ENCODE peak calls at places on chromosome 10, in ten cellular contexts. N is CD8-positive, alpha-beta T cell; H is tibial nerve; U is psoas muscle; Q is vagina; P is lower leg skin; A is spleen; Y is HL-60; T is HFF-Myc; E is transverse colon. L is an unnamed sample.

GRCh38 chr10:79299397-79300370 is 47.6 kb upstream of the PPIF start:
- DNase-seq in N (no peak), H (no peak), U (no peak), Q (no peak), P (no peak), A (no peak), Y (no peak), T (no peak), E (no peak), L (no peak)

GRCh38 chr10:124523301-124523871 is 61.8 kb downstream of the LHPP start:
- DNase-seq in N (no peak), H (no peak), U (peak), Q (no peak), P (no peak), A (peak), Y (no peak), T (no peak), E (peak), L (no peak)

GRCh38 chr10:16116404-16117304 is 256.3 kb upstream of the MINDY3 start:
- DNase-seq in N (no peak), H (no peak), U (no peak), Q (no peak), P (peak), A (no peak), Y (no peak), T (no peak), E (no peak), L (peak)

GRCh38 chr10:129963831-129964501 is at the start of gene EBF3:
- DNase-seq in N (no peak), H (peak), U (peak), Q (peak), P (peak), A (peak), Y (no peak), T (no peak), E (peak), L (peak)

GRCh38 chr10:127563718-127564553 is 14.8 kb downstream of the NPS start:
- DNase-seq in N (no peak), H (no peak), U (no peak), Q (no peak), P (no peak), A (no peak), Y (no peak), T (no peak), E (peak), L (peak)

GRCh38 chr10:51879238-51879637 is 179.8 kb upstream of the CSTF2T start:
- DNase-seq in N (no peak), H (no peak), U (no peak), Q (no peak), P (peak), A (no peak), Y (no peak), T (peak), E (no peak), L (peak)

GRCh38 chr10:80158598-80159127 is 26.1 kb downstream of the PLAC9 start:
- DNase-seq in N (no peak), H (peak), U (peak), Q (no peak), P (peak), A (peak), Y (peak), T (peak), E (peak), L (peak)

GRCh38 chr10:43393606-43394360 is 15.2 kb downstream of the HNRNPF start:
- DNase-seq in N (no peak), H (no peak), U (no peak), Q (no peak), P (no peak), A (peak), Y (peak), T (no peak), E (no peak), L (no peak)

GRCh38 chr10:94725871-94726270 is 36.6 kb upstream of the CYP2C19 start:
- DNase-seq in N (no peak), H (no peak), U (no peak), Q (no peak), P (no peak), A (no peak), Y (no peak), T (no peak), E (no peak), L (peak)

GRCh38 chr10:97056003-97056630 is 129.6 kb downstream of the SLIT1 start:
- DNase-seq in N (no peak), H (no peak), U (no peak), Q (no peak), P (no peak), A (peak), Y (no peak), T (no peak), E (no peak), L (no peak)

GRCh38 chr10:77925795-77926565 is 575 bp downstream of the DLG5 start:
- DNase-seq in N (no peak), H (no peak), U (peak), Q (no peak), P (no peak), A (peak), Y (no peak), T (no peak), E (peak), L (peak)

GRCh38 chr10:132641966-132642731 is 104.6 kb downstream of the INPP5A start:
- DNase-seq in N (no peak), H (no peak), U (peak), Q (no peak), P (no peak), A (peak), Y (no peak), T (no peak), E (no peak), L (no peak)

GRCh38 chr10:14667270-14667669 is 107.4 kb downstream of the FAM107B start:
- DNase-seq in N (no peak), H (no peak), U (no peak), Q (no peak), P (no peak), A (no peak), Y (no peak), T (no peak), E (no peak), L (no peak)

GRCh38 chr10:104297697-104298660 is 29.0 kb downstream of the GSTO2 start:
- DNase-seq in N (no peak), H (no peak), U (no peak), Q (no peak), P (no peak), A (no peak), Y (no peak), T (peak), E (no peak), L (no peak)

GRCh38 chr10:34809796-34810195 is 5.3 kb downstream of the PARD3 start:
- DNase-seq in N (no peak), H (no peak), U (no peak), Q (no peak), P (no peak), A (no peak), Y (no peak), T (no peak), E (no peak), L (no peak)
- TF ChIP-seq CTCF in N (no peak), H (no peak), U (no peak), Q (no peak), P (no peak), A (no peak), Y (no peak), T (no peak), E (no peak), L (no peak)

GRCh38 chr10:69803809-69804208 is 2.1 kb downstream of the COL13A1 start:
- DNase-seq in N (no peak), H (no peak), U (no peak), Q (no peak), P (no peak), A (peak), Y (no peak), T (no peak), E (no peak), L (no peak)
- H3K4me3 ChIP-seq in N (no peak), H (no peak), U (peak), Q (no peak), P (no peak), A (no peak), Y (no peak), T (peak), E (no peak), L (no peak)

GRCh38 chr10:92757066-92757716 is 67.4 kb downstream of the HHEX start:
- DNase-seq in N (no peak), H (peak), U (peak), Q (no peak), P (peak), A (peak), Y (peak), T (peak), E (peak), L (peak)
- TF ChIP-seq CTCF in N (no peak), H (no peak), U (no peak), Q (no peak), P (no peak), A (no peak), Y (no peak), T (no peak), E (no peak), L (no peak)

GRCh38 chr10:95729323-95730055 is 26.5 kb upstream of the ENTPD1 start:
- DNase-seq in N (no peak), H (no peak), U (no peak), Q (no peak), P (no peak), A (no peak), Y (no peak), T (no peak), E (no peak), L (no peak)
- H3K4me3 ChIP-seq in N (no peak), H (no peak), U (no peak), Q (no peak), P (no peak), A (no peak), Y (no peak), T (no peak), E (no peak), L (no peak)

GRCh38 chr10:1367938-1368697 is 311.9 kb downstream of the WDR37 start:
- DNase-seq in N (peak), H (no peak), U (no peak), Q (peak), P (no peak), A (no peak), Y (no peak), T (no peak), E (no peak), L (no peak)
- TF ChIP-seq CTCF in N (no peak), H (no peak), U (no peak), Q (no peak), P (no peak), A (no peak), Y (no peak), T (no peak), E (no peak), L (no peak)

GRCh38 chr10:27345455-27345909 is 104.9 kb upstream of the ACBD5 start:
- DNase-seq in N (no peak), H (no peak), U (no peak), Q (no peak), P (no peak), A (no peak), Y (no peak), T (no peak), E (no peak), L (no peak)
- H3K4me3 ChIP-seq in N (no peak), H (no peak), U (no peak), Q (no peak), P (no peak), A (no peak), Y (no peak), T (no peak), E (no peak), L (no peak)

GRCh38 chr10:60098676-60099601 is 192.6 kb upstream of the CCDC6 start:
- DNase-seq in N (no peak), H (no peak), U (no peak), Q (no peak), P (no peak), A (no peak), Y (peak), T (no peak), E (no peak), L (peak)
- TF ChIP-seq CTCF in N (no peak), H (no peak), U (peak), Q (no peak), P (no peak), A (no peak), Y (peak), T (no peak), E (peak), L (peak)

GRCh38 chr10:89454561-89455347 is 40.4 kb downstream of the IFIT5 start:
- DNase-seq in N (no peak), H (no peak), U (no peak), Q (no peak), P (no peak), A (no peak), Y (peak), T (no peak), E (no peak), L (no peak)
- H3K4me3 ChIP-seq in N (no peak), H (no peak), U (no peak), Q (no peak), P (no peak), A (no peak), Y (no peak), T (no peak), E (no peak), L (no peak)

L was measured in epithelial cell of esophagus.